ENCODE peak calls at places on chromosomes 4 and X, in nine cellular contexts. C is A549, V is lower leg skin, M is heart left ventricle, I is mammary epithelial cell, S is cardiac muscle cell, B is fibroblast of pulmonary artery, F is B cell, N is AG04449. X is an unnamed sample.

GRCh38 chr4:94540476-94540875 is 88.7 kb downstream of the PDLIM5 start:
- DNase-seq in B (no peak), M (no peak), C (no peak), V (no peak), I (peak; percentile 82), F (no peak), S (no peak), N (no peak), X (no peak)

GRCh38 chr4:159267023-159267939 is 164.4 kb downstream of the RAPGEF2 start:
- DNase-seq in F (no peak), V (no peak), N (no peak), C (no peak), I (no peak), B (peak; percentile 46), M (no peak), S (peak; percentile 41), X (no peak)

GRCh38 chr4:41204400-41204978 is 9.9 kb downstream of the APBB2 start:
- DNase-seq in F (no peak), C (no peak), S (no peak), V (no peak), M (peak; percentile 69), B (peak; percentile 79), I (peak; percentile 54), N (no peak), X (no peak)

GRCh38 chr4:79241846-79242245 is 84.0 kb downstream of the NAA11 start:
- DNase-seq in C (no peak), F (no peak), S (peak; percentile 6), N (peak; percentile 4), B (peak; percentile 29), V (no peak), M (no peak), I (no peak), X (no peak)

GRCh38 chr4:180794352-180794751 is 1448.8 kb upstream of the TENM3 start:
- DNase-seq in V (no peak), M (no peak), S (no peak), N (no peak), C (no peak), I (no peak), B (peak; percentile 24), F (no peak), X (no peak)

GRCh38 chr4:5971077-5971447 is 47.2 kb downstream of the C4orf50 start:
- DNase-seq in F (no peak), C (no peak), I (no peak), N (no peak), V (no peak), M (no peak), B (no peak), S (no peak), X (no peak)

GRCh38 chr4:145132521-145133098 is 34.5 kb downstream of the ABCE1 start:
- DNase-seq in S (peak; percentile 2), V (no peak), F (peak; percentile 24), C (no peak), M (no peak), N (no peak), B (peak; percentile 35), I (no peak), X (no peak)

GRCh38 chr4:23333946-23334878 is 555.6 kb downstream of the PPARGC1A start:
- DNase-seq in B (peak; percentile 96), M (no peak), S (peak; percentile 9), F (no peak), V (no peak), I (peak; percentile 75), C (no peak), N (peak; percentile 37), X (no peak)

GRCh38 chr4:46462746-46463145 is 72.8 kb upstream of the GABRA2 start:
- DNase-seq in N (no peak), B (no peak), I (no peak), S (no peak), F (no peak), M (no peak), V (no peak), C (no peak), X (no peak)

GRCh38 chr4:109412805-109413204 is 20.8 kb upstream of the SEC24B start:
- DNase-seq in V (no peak), C (no peak), F (no peak), B (no peak), M (no peak), S (no peak), I (no peak), N (no peak), X (no peak)

GRCh38 chr4:162163892-162164759 is at the start of gene FSTL5:
- DNase-seq in B (peak; percentile 30), I (peak; percentile 82), S (peak; percentile 89), C (peak; percentile 22), V (peak; percentile 14), F (peak; percentile 17), M (peak; percentile 58), N (no peak), X (no peak)

GRCh38 chrX:119887721-119888425 is 7.8 kb upstream of the AKAP14 start:
- DNase-seq in F (peak; percentile 64), B (peak; percentile 52), S (peak; percentile 65), C (peak; percentile 78), N (no peak), M (peak; percentile 83), I (no peak), V (no peak), X (no peak)

GRCh38 chr4:183765121-183765990 is 106.3 kb downstream of the TRAPPC11 start:
- DNase-seq in V (no peak), F (no peak), S (no peak), M (no peak), C (no peak), I (no peak), B (no peak), N (no peak), X (no peak)

GRCh38 chr4:82786004-82786400 is 12.6 kb downstream of the SCD5 start:
- DNase-seq in S (no peak), I (no peak), C (no peak), V (no peak), F (no peak), B (no peak), N (no peak), M (no peak), X (no peak)

GRCh38 chrX:65932173-65933084 is 107.5 kb downstream of the VSIG4 start:
- DNase-seq in N (no peak), C (no peak), V (peak; percentile 14), I (peak; percentile 93), B (no peak), F (no peak), S (no peak), M (no peak), X (no peak)

GRCh38 chrX:16993791-16994318 is 47.4 kb downstream of the REPS2 start:
- DNase-seq in M (no peak), N (no peak), V (no peak), S (no peak), F (no peak), C (no peak), B (no peak), I (no peak), X (no peak)
- TF ChIP-seq CTCF in M (no peak), N (no peak), V (no peak), S (no peak), F (no peak), C (no peak), B (no peak), I (peak; percentile 33), X (peak; percentile 16)

GRCh38 chr4:17584502-17585213 is 7.7 kb downstream of the LAP3 start:
- DNase-seq in F (no peak), I (no peak), S (no peak), N (no peak), B (no peak), C (no peak), V (no peak), M (no peak), X (no peak)

GRCh38 chr4:17583944-17584343 is 6.9 kb downstream of the LAP3 start:
- DNase-seq in M (no peak), C (no peak), B (no peak), N (no peak), V (no peak), I (no peak), S (no peak), F (no peak), X (no peak)

GRCh38 chr4:17587094-17587822 is 10.3 kb downstream of the LAP3 start:
- DNase-seq in B (no peak), S (no peak), M (no peak), N (no peak), F (no peak), I (no peak), V (no peak), C (no peak), X (no peak)

GRCh38 chr4:17589355-17589754 is 12.4 kb downstream of the LAP3 start:
- DNase-seq in B (no peak), C (no peak), S (no peak), M (no peak), V (no peak), I (no peak), N (no peak), F (no peak), X (no peak)
- TF ChIP-seq CTCF in B (no peak), C (no peak), S (no peak), M (no peak), V (no peak), I (no peak), N (no peak), F (no peak), X (no peak)

GRCh38 chrX:118221257-118221656 is 104.6 kb upstream of the KLHL13 start:
- DNase-seq in I (no peak), M (no peak), V (no peak), C (no peak), S (no peak), F (no peak), N (no peak), B (no peak), X (no peak)

GRCh38 chrX:118221733-118222132 is 105.1 kb upstream of the KLHL13 start:
- DNase-seq in B (peak; percentile 1), F (no peak), I (no peak), V (no peak), C (no peak), N (no peak), M (no peak), S (no peak), X (no peak)

GRCh38 chrX:118228456-118228855 is 111.8 kb upstream of the KLHL13 start:
- DNase-seq in N (no peak), B (no peak), F (no peak), I (no peak), M (no peak), V (no peak), S (no peak), C (no peak), X (no peak)

GRCh38 chrX:118228041-118228440 is 111.4 kb upstream of the KLHL13 start:
- DNase-seq in I (no peak), V (no peak), M (no peak), C (no peak), F (no peak), S (no peak), B (peak; percentile 6), N (no peak), X (no peak)

DNA sequence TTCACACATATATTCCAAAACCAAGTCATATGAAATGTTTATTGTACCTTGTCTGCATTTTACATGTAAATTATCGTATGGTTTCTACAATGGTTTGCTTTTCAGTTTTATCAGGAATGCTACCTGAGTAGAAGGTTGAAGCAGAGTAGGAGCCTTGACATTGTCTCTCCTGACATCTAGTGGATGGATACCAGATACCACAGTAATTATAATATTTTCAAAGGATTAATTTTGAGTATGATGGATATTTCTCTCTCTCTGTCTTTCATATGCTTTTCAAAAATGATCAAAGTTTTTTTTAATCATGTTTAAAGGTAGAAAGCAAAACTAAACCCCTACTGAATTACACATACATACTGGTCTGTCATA is 109.4 kb upstream of the KLHL13 start:
- DNase-seq in V (no peak), N (no peak), C (peak; percentile 11), S (peak; percentile 39), M (no peak), B (peak; percentile 26), F (no peak), I (no peak), X (no peak)
- TF ChIP-seq CTCF in V (no peak), N (no peak), C (peak; percentile 48), S (peak; percentile 32), M (peak; percentile 21), B (peak; percentile 42), F (peak; percentile 42), I (peak; percentile 51), X (peak; percentile 41)

GRCh38 chrX:131725001-131725654 is 181.3 kb downstream of the OR13H1 start:
- DNase-seq in I (no peak), C (no peak), F (no peak), S (no peak), B (no peak), M (no peak), V (no peak), N (no peak), X (no peak)
- TF ChIP-seq CTCF in I (no peak), C (no peak), F (no peak), S (no peak), B (no peak), M (no peak), V (no peak), N (no peak), X (no peak)

X was measured in AG09319.